ENCODE peak calls at places on chromosomes 1 and 21, in four cellular contexts. B, A, K and M are unnamed samples.

GRCh38 chr1:33050221-33051076 is 13.8 kb upstream of the AK2 start:
- DNase-seq in B (peak), A (no peak), K (peak), M (no peak)

GRCh38 chr1:151313501-151313900 is 13.7 kb downstream of the PI4KB start:
- DNase-seq in B (peak), A (no peak), K (no peak), M (no peak)

GRCh38 chr1:32888134-32888533 is 1.8 kb downstream of the HPCA start:
- DNase-seq in B (no peak), A (no peak), K (no peak), M (no peak)

GRCh38 chr1:154744352-154744751 is 125.7 kb downstream of the KCNN3 start:
- DNase-seq in B (no peak), A (no peak), K (no peak), M (no peak)

GRCh38 chr1:181777812-181778211 is 283.7 kb downstream of the ZNF648 start:
- DNase-seq in B (no peak), A (no peak), K (peak), M (no peak)

GRCh38 chr1:69055223-69055622 is 512.5 kb upstream of the LRRC7 start:
- DNase-seq in B (peak), A (no peak), K (peak), M (no peak)

GRCh38 chr1:13783551-13783950 is 83.6 kb downstream of the PRDM2 start:
- DNase-seq in B (peak), A (no peak), K (no peak), M (no peak)

GRCh38 chr1:93304716-93305138 is 41.0 kb upstream of the DR1 start:
- DNase-seq in B (peak), A (no peak), K (peak), M (no peak)

GRCh38 chr1:79497193-79497773 is 490.8 kb upstream of the ADGRL4 start:
- DNase-seq in B (peak), A (no peak), K (peak), M (peak)

GRCh38 chr1:57036896-57037295 is 71.1 kb upstream of the C8B start:
- DNase-seq in B (peak), A (no peak), K (no peak), M (no peak)

GRCh38 chr21:30629173-30629572 is 5.8 kb upstream of the KRTAP20-2 start:
- DNase-seq in B (no peak), A (no peak), K (no peak), M (no peak)

GRCh38 chr1:228148971-228149340 is 774 bp upstream of the GJC2 start:
- DNase-seq in B (no peak), A (no peak), K (no peak), M (no peak)

GRCh38 chr1:40014812-40015594 is 25.5 kb upstream of the CAP1 start:
- DNase-seq in B (peak), A (no peak), K (peak), M (no peak)

GRCh38 chr1:101567582-101568189 is 330.9 kb downstream of the S1PR1 start:
- DNase-seq in B (peak), A (no peak), K (peak), M (no peak)

GRCh38 chr1:3314561-3315271 is 139.7 kb upstream of the ARHGEF16 start:
- DNase-seq in B (peak), A (no peak), K (no peak), M (no peak)

GRCh38 chr1:185440877-185441276 is 123.8 kb upstream of the IVNS1ABP start:
- DNase-seq in B (peak), A (no peak), K (no peak), M (no peak)

GRCh38 chr21:34701726-34702125 is 32.9 kb downstream of the CLIC6 start:
- DNase-seq in B (no peak), A (no peak), K (no peak), M (no peak)

GRCh38 chr1:36389960-36390359 is 4.2 kb upstream of the STK40 start:
- DNase-seq in B (no peak), A (no peak), K (no peak), M (no peak)

DNA sequence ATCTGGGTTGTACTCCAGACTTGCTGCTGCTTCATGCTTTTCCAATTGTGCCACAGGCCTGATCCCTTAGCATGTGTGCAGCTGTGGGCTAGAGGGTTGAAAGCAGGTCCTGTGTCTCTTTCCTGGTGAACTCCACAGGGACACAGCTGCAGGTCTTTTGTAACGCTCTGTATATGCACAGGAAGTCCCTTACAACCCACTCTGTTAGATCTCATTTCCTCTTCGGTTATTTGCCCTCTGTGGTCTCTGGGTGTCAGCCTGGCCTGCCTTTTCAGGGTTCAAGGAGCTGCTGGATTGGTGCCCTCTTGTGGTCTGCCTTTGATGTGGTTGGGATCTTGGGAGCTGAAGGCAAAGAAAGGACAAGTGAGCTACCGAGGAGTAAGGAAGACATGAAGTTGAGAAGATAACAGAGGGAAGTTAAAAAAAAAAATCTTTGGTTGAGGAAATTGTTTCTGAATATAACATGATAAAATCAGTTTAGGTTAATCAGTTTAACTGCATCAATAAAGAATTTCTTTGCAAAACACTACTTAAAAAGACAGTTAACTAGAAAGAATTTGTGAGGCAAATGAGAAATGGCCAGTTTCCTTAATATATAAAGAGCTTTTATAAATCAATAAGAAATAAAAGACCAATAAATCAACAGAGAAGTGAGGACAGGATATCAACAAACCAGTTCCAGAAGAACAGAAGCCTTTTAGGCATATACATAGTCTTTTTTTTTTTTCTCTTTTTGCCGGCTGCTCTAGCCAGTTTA is 44.1 kb downstream of the UCK2 start:
- DNase-seq in B (no peak), A (no peak), K (peak), M (no peak)
- TF ChIP-seq CTCF in B (no peak), A (peak), K (no peak), M (peak)

GRCh38 chr1:53739109-53739681 is at the start of gene GLIS1:
- DNase-seq in B (peak), A (peak), K (peak), M (peak)
- TF ChIP-seq CTCF in B (no peak), A (no peak), K (no peak), M (no peak)

GRCh38 chr1:59045636-59046035 is 251.3 kb upstream of the FGGY start:
- DNase-seq in B (no peak), A (no peak), K (no peak), M (no peak)

GRCh38 chr1:59045137-59045536 is 251.8 kb upstream of the FGGY start:
- DNase-seq in B (no peak), A (no peak), K (no peak), M (no peak)

GRCh38 chr1:59046134-59046533 is 250.8 kb upstream of the FGGY start:
- DNase-seq in B (peak), A (no peak), K (peak), M (no peak)

GRCh38 chr1:59044535-59045121 is 252.3 kb upstream of the FGGY start:
- DNase-seq in B (no peak), A (no peak), K (no peak), M (no peak)

GRCh38 chr1:59046730-59047157 is 250.2 kb upstream of the FGGY start:
- DNase-seq in B (peak), A (peak), K (no peak), M (no peak)
- TF ChIP-seq CTCF in B (peak), A (peak), K (no peak), M (no peak)

GRCh38 chr1:152745289-152745704 is 12.5 kb upstream of the KPRP start:
- DNase-seq in B (peak), A (no peak), K (peak), M (no peak)
- TF ChIP-seq CTCF in B (no peak), A (no peak), K (no peak), M (no peak)

DNA sequence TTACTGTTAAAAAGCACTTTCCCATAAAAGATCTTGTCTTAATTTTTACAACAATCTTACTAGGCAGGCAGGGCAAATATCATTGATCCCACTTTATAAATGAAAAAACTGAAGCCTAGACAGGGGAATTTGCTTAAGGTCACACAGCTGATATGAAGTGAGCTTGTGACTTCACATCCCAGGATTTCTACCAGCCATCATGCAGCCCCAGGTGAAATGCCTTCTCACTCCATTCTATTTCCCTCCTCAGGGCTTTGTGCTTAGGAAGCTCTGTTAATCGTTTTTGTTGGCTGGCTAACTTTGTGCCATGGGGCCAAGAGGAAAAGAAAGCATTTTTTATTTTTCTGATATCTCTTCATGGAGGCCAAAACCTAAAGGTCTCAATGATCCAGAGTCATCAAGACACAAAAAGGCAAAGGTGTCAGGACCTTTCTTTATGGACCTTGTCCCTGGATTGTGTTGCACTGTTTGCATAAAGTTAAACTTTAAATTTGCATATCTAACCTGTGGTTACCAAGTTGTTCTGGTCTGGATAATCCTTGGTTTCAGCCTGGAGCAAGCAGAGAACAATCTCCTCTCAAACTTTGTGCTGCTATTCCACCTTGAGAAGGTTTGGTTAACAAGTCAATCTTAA is 44.8 kb upstream of the ZNF326 start:
- DNase-seq in B (no peak), A (no peak), K (no peak), M (no peak)
- TF ChIP-seq CTCF in B (no peak), A (no peak), K (no peak), M (no peak)

GRCh38 chr1:98472878-98473277 is 188.6 kb upstream of the SNX7 start:
- DNase-seq in B (no peak), A (no peak), K (no peak), M (no peak)

GRCh38 chr1:98467584-98467983 is 193.9 kb upstream of the SNX7 start:
- DNase-seq in B (peak), A (no peak), K (no peak), M (no peak)

GRCh38 chr1:98467122-98467521 is 194.4 kb upstream of the SNX7 start:
- DNase-seq in B (no peak), A (no peak), K (no peak), M (no peak)

DNA sequence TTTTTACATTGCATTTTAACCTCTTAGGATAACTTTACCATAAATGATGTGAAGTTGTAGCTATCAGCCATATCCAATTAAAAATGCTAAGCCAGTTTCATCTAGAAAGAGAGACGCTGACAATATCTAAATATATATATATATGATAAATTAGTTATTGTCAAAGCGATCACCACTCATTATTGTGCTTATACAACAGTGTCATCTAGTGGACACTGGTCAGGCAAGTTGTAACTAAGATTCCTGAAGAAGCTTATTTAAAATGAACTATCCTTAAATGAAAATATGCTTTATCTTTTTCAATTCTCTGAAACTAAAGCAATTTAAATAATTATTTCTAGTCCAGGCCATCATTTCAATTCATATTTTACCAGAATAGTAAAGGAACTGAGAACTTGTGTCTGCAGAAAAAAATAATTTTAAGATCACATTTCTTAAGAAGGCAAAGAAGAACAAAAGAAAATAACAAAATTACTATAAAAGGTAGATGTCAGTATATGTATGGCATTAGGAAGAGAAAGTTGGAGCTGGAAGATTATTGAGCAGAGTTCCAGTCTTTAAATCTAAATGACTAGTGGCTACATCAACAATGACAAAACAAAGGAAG is 193.3 kb upstream of the SNX7 start:
- DNase-seq in B (peak), A (no peak), K (peak), M (no peak)
- TF ChIP-seq CTCF in B (peak), A (no peak), K (peak), M (peak)